ENCODE peak calls at places on chromosomes 4 and X, in eight cellular contexts. One of them, this sample, is unnamed.

GRCh38 chrX:153870791-153871360 is 15.1 kb downstream of the L1CAM start:
- DNase-seq in substantia nigra: no peak
- DNase-seq in left colon: no peak
- DNase-seq in stimulated activated CD4-positive, alpha-beta T cell treated with anti-CD3 and anti-CD28 coated beads, Interleukin-12 subunit alpha, Interleukin-12 subunit beta, amount 100 ng/mL, for 4 hours: no peak
- DNase-seq in H7: peak
- DNase-seq in mesenchymal stem cell: no peak
- DNase-seq in A549: no peak
- DNase-seq in left lobe of liver: no peak
- DNase-seq in this sample: no peak

GRCh38 chr4:23135792-23136645 is 443.3 kb downstream of the GBA3 start:
- DNase-seq in substantia nigra: no peak
- DNase-seq in mesenchymal stem cell: peak
- DNase-seq in A549: peak
- DNase-seq in stimulated activated CD4-positive, alpha-beta T cell treated with anti-CD3 and anti-CD28 coated beads, Interleukin-12 subunit alpha, Interleukin-12 subunit beta, amount 100 ng/mL, for 4 hours: no peak
- DNase-seq in left lobe of liver: no peak
- DNase-seq in left colon: no peak
- DNase-seq in H7: peak
- DNase-seq in this sample: no peak

GRCh38 chr4:100306018-100306417 is 115.8 kb upstream of the DDIT4L start:
- DNase-seq in stimulated activated CD4-positive, alpha-beta T cell treated with anti-CD3 and anti-CD28 coated beads, Interleukin-12 subunit alpha, Interleukin-12 subunit beta, amount 100 ng/mL, for 4 hours: no peak
- DNase-seq in left lobe of liver: no peak
- DNase-seq in mesenchymal stem cell: peak
- DNase-seq in H7: no peak
- DNase-seq in substantia nigra: no peak
- DNase-seq in A549: no peak
- DNase-seq in left colon: no peak
- DNase-seq in this sample: no peak

GRCh38 chr4:15756361-15756861 is 21.7 kb upstream of the CD38 start:
- DNase-seq in left lobe of liver: no peak
- DNase-seq in H7: no peak
- DNase-seq in stimulated activated CD4-positive, alpha-beta T cell treated with anti-CD3 and anti-CD28 coated beads, Interleukin-12 subunit alpha, Interleukin-12 subunit beta, amount 100 ng/mL, for 4 hours: peak
- DNase-seq in mesenchymal stem cell: peak
- DNase-seq in left colon: no peak
- DNase-seq in substantia nigra: no peak
- DNase-seq in A549: no peak
- DNase-seq in this sample: no peak

GRCh38 chrX:362937-363620 is 23.6 kb downstream of the PPP2R3B start:
- DNase-seq in A549: no peak
- DNase-seq in left colon: no peak
- DNase-seq in mesenchymal stem cell: no peak
- DNase-seq in left lobe of liver: no peak
- DNase-seq in stimulated activated CD4-positive, alpha-beta T cell treated with anti-CD3 and anti-CD28 coated beads, Interleukin-12 subunit alpha, Interleukin-12 subunit beta, amount 100 ng/mL, for 4 hours: no peak
- DNase-seq in H7: no peak
- DNase-seq in substantia nigra: no peak
- DNase-seq in this sample: no peak

GRCh38 chr4:14054391-14054790 is 426.9 kb upstream of the BOD1L1 start:
- DNase-seq in H7: no peak
- DNase-seq in left colon: no peak
- DNase-seq in left lobe of liver: no peak
- DNase-seq in stimulated activated CD4-positive, alpha-beta T cell treated with anti-CD3 and anti-CD28 coated beads, Interleukin-12 subunit alpha, Interleukin-12 subunit beta, amount 100 ng/mL, for 4 hours: no peak
- DNase-seq in mesenchymal stem cell: no peak
- DNase-seq in A549: no peak
- DNase-seq in substantia nigra: no peak
- DNase-seq in this sample: no peak

GRCh38 chrX:146831994-146832393 is 17.4 kb upstream of the CXorf51A start:
- DNase-seq in left lobe of liver: no peak
- DNase-seq in left colon: no peak
- DNase-seq in mesenchymal stem cell: no peak
- DNase-seq in A549: no peak
- DNase-seq in stimulated activated CD4-positive, alpha-beta T cell treated with anti-CD3 and anti-CD28 coated beads, Interleukin-12 subunit alpha, Interleukin-12 subunit beta, amount 100 ng/mL, for 4 hours: no peak
- DNase-seq in H7: no peak
- DNase-seq in substantia nigra: no peak
- DNase-seq in this sample: no peak

GRCh38 chr4:184349283-184350039 is 124.9 kb downstream of the IRF2 start:
- DNase-seq in stimulated activated CD4-positive, alpha-beta T cell treated with anti-CD3 and anti-CD28 coated beads, Interleukin-12 subunit alpha, Interleukin-12 subunit beta, amount 100 ng/mL, for 4 hours: no peak
- DNase-seq in mesenchymal stem cell: no peak
- DNase-seq in left colon: peak
- DNase-seq in left lobe of liver: no peak
- DNase-seq in substantia nigra: no peak
- DNase-seq in H7: no peak
- DNase-seq in A549: no peak
- DNase-seq in this sample: no peak

GRCh38 chrX:53356186-53356585 is 66.3 kb downstream of the SMC1A start:
- DNase-seq in left lobe of liver: no peak
- DNase-seq in substantia nigra: no peak
- DNase-seq in H7: peak
- DNase-seq in stimulated activated CD4-positive, alpha-beta T cell treated with anti-CD3 and anti-CD28 coated beads, Interleukin-12 subunit alpha, Interleukin-12 subunit beta, amount 100 ng/mL, for 4 hours: no peak
- DNase-seq in mesenchymal stem cell: no peak
- DNase-seq in A549: no peak
- DNase-seq in left colon: no peak
- DNase-seq in this sample: no peak

GRCh38 chr4:98517444-98518021 is 140.9 kb downstream of the TSPAN5 start:
- DNase-seq in left lobe of liver: no peak
- DNase-seq in mesenchymal stem cell: peak
- DNase-seq in stimulated activated CD4-positive, alpha-beta T cell treated with anti-CD3 and anti-CD28 coated beads, Interleukin-12 subunit alpha, Interleukin-12 subunit beta, amount 100 ng/mL, for 4 hours: no peak
- DNase-seq in H7: no peak
- DNase-seq in A549: no peak
- DNase-seq in left colon: no peak
- DNase-seq in substantia nigra: no peak
- DNase-seq in this sample: peak

GRCh38 chr4:95165926-95166524 is 382.7 kb downstream of the UNC5C start:
- DNase-seq in left colon: peak
- DNase-seq in stimulated activated CD4-positive, alpha-beta T cell treated with anti-CD3 and anti-CD28 coated beads, Interleukin-12 subunit alpha, Interleukin-12 subunit beta, amount 100 ng/mL, for 4 hours: no peak
- DNase-seq in A549: peak
- DNase-seq in left lobe of liver: no peak
- DNase-seq in substantia nigra: peak
- DNase-seq in mesenchymal stem cell: peak
- DNase-seq in H7: peak
- DNase-seq in this sample: peak

GRCh38 chr4:2250003-2250763 is 8.3 kb upstream of the HAUS3 start:
- DNase-seq in left colon: no peak
- DNase-seq in substantia nigra: no peak
- DNase-seq in left lobe of liver: no peak
- DNase-seq in stimulated activated CD4-positive, alpha-beta T cell treated with anti-CD3 and anti-CD28 coated beads, Interleukin-12 subunit alpha, Interleukin-12 subunit beta, amount 100 ng/mL, for 4 hours: no peak
- DNase-seq in mesenchymal stem cell: no peak
- DNase-seq in H7: peak
- DNase-seq in A549: no peak
- DNase-seq in this sample: no peak

GRCh38 chr4:89753601-89754066 is 83.3 kb downstream of the SNCA start:
- DNase-seq in left colon: no peak
- DNase-seq in A549: peak
- DNase-seq in H7: no peak
- DNase-seq in mesenchymal stem cell: peak
- DNase-seq in substantia nigra: no peak
- DNase-seq in stimulated activated CD4-positive, alpha-beta T cell treated with anti-CD3 and anti-CD28 coated beads, Interleukin-12 subunit alpha, Interleukin-12 subunit beta, amount 100 ng/mL, for 4 hours: no peak
- DNase-seq in left lobe of liver: no peak
- DNase-seq in this sample: peak

GRCh38 chrX:102720237-102721168 is at the start of gene GPRASP3:
- DNase-seq in A549: peak
- DNase-seq in H7: peak
- DNase-seq in mesenchymal stem cell: peak
- DNase-seq in left lobe of liver: peak
- DNase-seq in substantia nigra: peak
- DNase-seq in left colon: peak
- DNase-seq in stimulated activated CD4-positive, alpha-beta T cell treated with anti-CD3 and anti-CD28 coated beads, Interleukin-12 subunit alpha, Interleukin-12 subunit beta, amount 100 ng/mL, for 4 hours: peak
- DNase-seq in this sample: no peak

GRCh38 chr4:85932371-85933305 is 427.2 kb downstream of the MAPK10 start:
- DNase-seq in left lobe of liver: no peak
- DNase-seq in left colon: no peak
- DNase-seq in mesenchymal stem cell: no peak
- DNase-seq in H7: no peak
- DNase-seq in substantia nigra: no peak
- DNase-seq in stimulated activated CD4-positive, alpha-beta T cell treated with anti-CD3 and anti-CD28 coated beads, Interleukin-12 subunit alpha, Interleukin-12 subunit beta, amount 100 ng/mL, for 4 hours: no peak
- DNase-seq in A549: no peak
- DNase-seq in this sample: no peak

GRCh38 chr4:124535004-124535403 is 177.5 kb downstream of the ANKRD50 start:
- DNase-seq in A549: no peak
- DNase-seq in substantia nigra: no peak
- DNase-seq in left lobe of liver: no peak
- DNase-seq in stimulated activated CD4-positive, alpha-beta T cell treated with anti-CD3 and anti-CD28 coated beads, Interleukin-12 subunit alpha, Interleukin-12 subunit beta, amount 100 ng/mL, for 4 hours: no peak
- DNase-seq in left colon: no peak
- DNase-seq in mesenchymal stem cell: no peak
- DNase-seq in H7: no peak
- DNase-seq in this sample: no peak

GRCh38 chr4:7418131-7418943 is 16.4 kb downstream of the PSAPL1 start:
- DNase-seq in substantia nigra: no peak
- DNase-seq in H7: peak
- DNase-seq in left colon: no peak
- DNase-seq in mesenchymal stem cell: no peak
- DNase-seq in left lobe of liver: peak
- DNase-seq in A549: no peak
- DNase-seq in stimulated activated CD4-positive, alpha-beta T cell treated with anti-CD3 and anti-CD28 coated beads, Interleukin-12 subunit alpha, Interleukin-12 subunit beta, amount 100 ng/mL, for 4 hours: no peak
- DNase-seq in this sample: peak

GRCh38 chr4:8191136-8191747 is 7.8 kb upstream of the SH3TC1 start:
- DNase-seq in A549: no peak
- DNase-seq in left colon: no peak
- DNase-seq in stimulated activated CD4-positive, alpha-beta T cell treated with anti-CD3 and anti-CD28 coated beads, Interleukin-12 subunit alpha, Interleukin-12 subunit beta, amount 100 ng/mL, for 4 hours: no peak
- DNase-seq in mesenchymal stem cell: peak
- DNase-seq in substantia nigra: no peak
- DNase-seq in left lobe of liver: peak
- DNase-seq in H7: no peak
- DNase-seq in this sample: peak

GRCh38 chrX:1392376-1393130 is 640 bp upstream of the SLC25A6 start:
- DNase-seq in left lobe of liver: peak
- DNase-seq in stimulated activated CD4-positive, alpha-beta T cell treated with anti-CD3 and anti-CD28 coated beads, Interleukin-12 subunit alpha, Interleukin-12 subunit beta, amount 100 ng/mL, for 4 hours: no peak
- DNase-seq in mesenchymal stem cell: peak
- DNase-seq in A549: peak
- DNase-seq in substantia nigra: no peak
- DNase-seq in H7: peak
- DNase-seq in left colon: peak
- DNase-seq in this sample: peak

GRCh38 chr4:142088906-142089305 is 452.5 kb downstream of the IL15 start:
- DNase-seq in stimulated activated CD4-positive, alpha-beta T cell treated with anti-CD3 and anti-CD28 coated beads, Interleukin-12 subunit alpha, Interleukin-12 subunit beta, amount 100 ng/mL, for 4 hours: no peak
- DNase-seq in A549: no peak
- DNase-seq in substantia nigra: no peak
- DNase-seq in left lobe of liver: no peak
- DNase-seq in left colon: no peak
- DNase-seq in mesenchymal stem cell: peak
- DNase-seq in H7: no peak
- DNase-seq in this sample: no peak

GRCh38 chrX:81229901-81230300 is 28.0 kb downstream of the SH3BGRL start:
- DNase-seq in A549: no peak
- DNase-seq in H7: no peak
- DNase-seq in left colon: no peak
- DNase-seq in left lobe of liver: no peak
- DNase-seq in stimulated activated CD4-positive, alpha-beta T cell treated with anti-CD3 and anti-CD28 coated beads, Interleukin-12 subunit alpha, Interleukin-12 subunit beta, amount 100 ng/mL, for 4 hours: no peak
- DNase-seq in mesenchymal stem cell: no peak
- DNase-seq in substantia nigra: no peak
- DNase-seq in this sample: no peak

GRCh38 chr4:72604324-72604723 is 35.3 kb upstream of the ADAMTS3 start:
- DNase-seq in H7: no peak
- DNase-seq in A549: no peak
- DNase-seq in mesenchymal stem cell: no peak
- DNase-seq in left colon: no peak
- DNase-seq in left lobe of liver: no peak
- DNase-seq in substantia nigra: no peak
- DNase-seq in stimulated activated CD4-positive, alpha-beta T cell treated with anti-CD3 and anti-CD28 coated beads, Interleukin-12 subunit alpha, Interleukin-12 subunit beta, amount 100 ng/mL, for 4 hours: no peak
- DNase-seq in this sample: no peak

GRCh38 chr4:98613453-98614075 is 44.8 kb downstream of the TSPAN5 start:
- DNase-seq in left lobe of liver: no peak
- DNase-seq in H7: no peak
- DNase-seq in A549: no peak
- DNase-seq in left colon: no peak
- DNase-seq in stimulated activated CD4-positive, alpha-beta T cell treated with anti-CD3 and anti-CD28 coated beads, Interleukin-12 subunit alpha, Interleukin-12 subunit beta, amount 100 ng/mL, for 4 hours: no peak
- DNase-seq in substantia nigra: no peak
- DNase-seq in mesenchymal stem cell: peak
- DNase-seq in this sample: no peak